ENCODE peak calls at places on chromosomes 3 and 15, in four cellular contexts. Y is GM23338, K is stomach, I is hepatocyte. W is an unnamed sample. For H3K36me3, the result is how much of the 10 kb centered on the place peaks cover.

GRCh38 chr3:133834621-133835417 is 29.2 kb downstream of the SRPRB start:
- DNase-seq in Y (no peak), K (no peak), I (no peak), W (no peak)

GRCh38 chr3:189685854-189686253 is 54.7 kb downstream of the TP63 start:
- DNase-seq in Y (no peak), K (no peak), I (peak), W (no peak)

GRCh38 chr15:66138882-66139281 is 114.7 kb downstream of the MEGF11 start:
- DNase-seq in Y (no peak), K (no peak), I (no peak), W (no peak)

GRCh38 chr3:108334698-108335097 is 38.4 kb downstream of the HHLA2 start:
- DNase-seq in Y (no peak), K (no peak), I (no peak), W (no peak)

GRCh38 chr3:5304789-5305680 is 117.5 kb downstream of the EDEM1 start:
- DNase-seq in Y (peak), K (peak), I (peak), W (peak)

GRCh38 chr15:74400915-74401757 is 32.6 kb downstream of the SEMA7A start:
- DNase-seq in Y (no peak), K (no peak), I (no peak), W (no peak)

GRCh38 chr3:170714151-170714550 is 128.3 kb upstream of the SLC7A14 start:
- DNase-seq in Y (no peak), K (no peak), I (no peak), W (no peak)

GRCh38 chr15:92385096-92385495 is 8.6 kb upstream of the ST8SIA2 start:
- DNase-seq in Y (no peak), K (no peak), I (no peak), W (no peak)

GRCh38 chr3:127488740-127489139 is 101.8 kb downstream of the TPRA1 start:
- DNase-seq in Y (no peak), K (no peak), I (no peak), W (no peak)

GRCh38 chr3:127483005-127483641 is 107.4 kb downstream of the TPRA1 start:
- DNase-seq in Y (no peak), K (peak), I (no peak), W (no peak)

GRCh38 chr3:127867986-127868385 is 45.7 kb upstream of the MGLL start:
- DNase-seq in Y (no peak), K (no peak), I (no peak), W (no peak)

GRCh38 chr3:122691195-122691594 is 10.6 kb downstream of the PARP14 start:
- DNase-seq in Y (no peak), K (peak), I (peak), W (no peak)

GRCh38 chr3:41711656-41712055 is 250.2 kb downstream of the ULK4 start:
- DNase-seq in Y (peak), K (no peak), I (no peak), W (no peak)

GRCh38 chr15:59140422-59141226 is 35.7 kb downstream of the CCNB2 start:
- DNase-seq in Y (no peak), K (no peak), I (no peak), W (no peak)

GRCh38 chr3:50251220-50251619 is 15.2 kb downstream of the GNAI2 start:
- DNase-seq in Y (no peak), K (peak), I (no peak), W (no peak)

GRCh38 chr3:71355862-71356261 is 227.7 kb downstream of the FOXP1 start:
- DNase-seq in Y (no peak), K (no peak), I (no peak), W (no peak)

GRCh38 chr3:155019576-155019975 is 60.5 kb upstream of the MME start:
- DNase-seq in Y (no peak), K (no peak), I (peak), W (no peak)

GRCh38 chr3:196284396-196284795 is 3.1 kb downstream of the PCYT1A start:
- DNase-seq in Y (no peak), K (no peak), I (no peak), W (no peak)

GRCh38 chr15:58748787-58749531 is 548 bp downstream of the ADAM10 start:
- DNase-seq in Y (peak), K (peak), I (peak), W (peak)

GRCh38 chr3:43689766-43690399 is 855 bp upstream of the ABHD5 start:
- DNase-seq in Y (no peak), K (no peak), I (no peak), W (no peak)

DNA sequence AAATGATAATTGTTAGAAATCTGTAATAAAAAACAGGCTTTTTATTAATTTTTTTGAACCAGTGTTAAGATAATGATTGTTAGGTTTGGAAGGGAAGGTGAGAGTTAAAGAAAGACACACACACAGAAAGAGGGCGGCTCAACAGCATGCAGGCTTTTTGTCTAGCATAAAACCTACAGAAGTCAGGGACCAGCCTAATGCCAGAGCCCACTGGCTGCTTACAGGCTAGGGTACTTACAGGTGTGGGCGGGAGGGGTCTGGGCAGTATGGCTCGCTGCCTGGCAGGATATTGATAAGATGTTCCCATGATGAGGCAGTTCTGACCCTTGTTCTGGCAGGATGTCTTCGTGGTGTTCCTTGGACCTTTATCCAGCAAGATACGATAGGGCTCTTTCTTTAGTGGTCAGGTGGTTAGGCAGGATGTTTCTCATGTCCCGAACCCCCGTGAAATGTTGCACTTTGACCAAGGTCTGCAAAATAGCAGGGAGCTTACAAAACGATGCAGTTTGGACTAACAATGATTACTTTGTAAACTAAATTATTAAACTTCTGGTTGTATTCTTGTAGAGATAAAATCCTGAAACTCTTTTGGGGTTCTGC is 84.7 kb downstream of the DCUN1D1 start:
- DNase-seq in Y (no peak), K (no peak), I (peak), W (no peak)
- H3K36me3 ChIP-seq in Y (under half), K (under half), I (under half), W (under half)

DNA sequence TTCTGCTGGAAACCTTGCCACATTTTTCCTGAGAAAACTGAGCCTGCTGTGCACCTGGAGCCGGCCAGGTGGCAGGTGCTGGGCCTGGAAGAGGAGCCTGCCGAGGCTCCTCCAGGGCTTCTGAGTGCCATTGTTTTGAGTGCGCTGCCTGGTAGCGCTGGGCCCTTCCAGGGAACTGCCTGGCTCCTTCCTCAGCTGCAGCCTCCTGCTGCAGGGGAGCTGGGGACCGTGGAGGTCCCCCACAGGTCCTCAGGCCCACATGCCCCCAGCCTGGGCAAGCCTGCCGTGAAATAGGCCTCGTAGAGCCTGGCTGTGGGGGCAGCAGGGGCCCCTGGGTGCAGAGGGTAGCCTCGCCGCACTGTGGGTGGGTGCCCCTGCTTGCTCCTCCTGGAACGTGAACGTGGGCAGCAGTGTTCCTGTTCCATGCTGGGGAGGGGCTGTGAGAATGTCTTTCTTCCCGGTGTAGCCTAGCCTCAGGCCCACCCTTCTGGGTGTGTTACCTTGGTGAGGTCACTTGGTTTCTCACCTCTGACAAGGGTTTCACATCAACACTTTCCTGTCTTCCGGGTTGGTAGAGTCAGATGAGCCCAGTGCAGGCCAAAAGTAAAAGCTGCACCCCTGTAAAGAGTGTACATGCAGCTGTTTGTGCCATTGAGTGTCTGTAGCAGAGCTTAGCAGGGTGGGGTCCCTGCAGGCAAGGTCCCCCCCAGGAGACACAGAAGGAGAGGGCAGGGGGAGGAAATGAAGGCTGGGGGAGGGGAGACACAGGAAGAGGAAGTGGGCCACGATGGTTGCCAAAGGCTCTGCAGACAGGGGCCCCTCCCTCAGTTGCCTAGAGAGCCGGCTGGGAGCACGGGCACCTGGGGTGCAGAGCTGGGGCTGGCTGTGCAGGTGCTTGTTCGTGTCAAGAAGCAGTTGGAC is 34.5 kb downstream of the KLF13 start:
- DNase-seq in Y (peak), K (peak), I (no peak), W (no peak)
- H3K36me3 ChIP-seq in Y (under half), K (under half), I (under half), W (under half)

GRCh38 chr15:35958021-35958420 is 412.1 kb upstream of the DPH6 start:
- DNase-seq in Y (no peak), K (no peak), I (no peak), W (no peak)
- H3K36me3 ChIP-seq in Y (under half), K (under half), I (under half), W (under half)

GRCh38 chr3:183799471-183799870 is 25.9 kb downstream of the MAP6D1 start:
- DNase-seq in Y (no peak), K (no peak), I (no peak), W (no peak)
- H3K36me3 ChIP-seq in Y (under half), K (under half), I (under half), W (under half)

GRCh38 chr15:90483012-90483307 is 46.8 kb upstream of the CRTC3 start:
- DNase-seq in Y (no peak), K (no peak), I (no peak), W (no peak)

GRCh38 chr15:90489944-90490343 is 39.8 kb upstream of the CRTC3 start:
- DNase-seq in Y (no peak), K (no peak), I (no peak), W (no peak)

GRCh38 chr15:90489514-90489913 is 40.2 kb upstream of the CRTC3 start:
- DNase-seq in Y (no peak), K (no peak), I (no peak), W (no peak)

GRCh38 chr15:90483640-90484039 is 46.1 kb upstream of the CRTC3 start:
- DNase-seq in Y (no peak), K (no peak), I (no peak), W (no peak)

DNA sequence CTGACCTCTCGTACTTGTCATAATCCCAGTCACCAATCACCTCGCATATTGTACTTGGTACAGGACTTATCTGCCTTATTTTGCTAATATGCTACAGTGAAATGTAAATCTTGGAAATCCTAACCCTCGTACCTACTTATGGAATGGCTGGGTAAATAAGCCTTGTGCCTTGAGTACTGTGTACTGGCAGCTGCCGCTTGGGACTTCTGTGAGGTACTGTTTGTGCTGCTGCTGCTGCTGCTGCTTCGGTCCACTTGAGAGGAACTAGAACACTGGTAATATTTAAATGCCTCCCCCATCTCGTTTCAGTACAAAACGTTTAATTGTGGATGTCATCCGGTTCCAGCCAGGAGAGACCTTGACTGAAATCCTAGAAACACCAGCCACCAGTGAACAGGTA is 42.5 kb upstream of the CRTC3 start:
- DNase-seq in Y (no peak), K (no peak), I (no peak), W (no peak)
- H3K36me3 ChIP-seq in Y (half or more), K (half or more), I (under half), W (under half)

DNA sequence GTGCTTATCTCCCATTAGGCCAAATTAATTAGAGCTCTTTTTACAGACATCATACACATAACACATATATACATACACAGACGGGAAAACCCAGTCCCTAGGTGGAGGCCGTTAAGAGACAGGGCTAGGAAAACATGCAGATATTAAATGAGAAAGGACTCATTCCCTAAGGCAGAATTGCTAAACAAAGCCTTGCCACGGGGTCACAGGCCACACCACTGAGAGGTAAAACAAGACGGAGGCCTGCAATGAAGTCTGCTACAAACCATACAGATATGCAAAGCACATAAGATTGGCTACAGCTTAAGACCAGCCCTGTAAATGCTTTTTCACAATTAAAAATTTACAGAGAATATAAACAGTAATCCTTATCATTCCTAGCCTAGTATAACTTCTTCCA is 481.6 kb upstream of the LMCD1 start:
- DNase-seq in Y (no peak), K (no peak), I (no peak), W (no peak)
- H3K36me3 ChIP-seq in Y (under half), K (under half), I (under half), W (under half)

GRCh38 chr3:136910697-136911096 is 47.1 kb upstream of the IL20RB start:
- DNase-seq in Y (no peak), K (no peak), I (no peak), W (no peak)

GRCh38 chr3:136913168-136913567 is 44.6 kb upstream of the IL20RB start:
- DNase-seq in Y (no peak), K (no peak), I (no peak), W (no peak)

GRCh38 chr3:136905549-136905948 is 43.5 kb downstream of the NCK1 start:
- DNase-seq in Y (no peak), K (no peak), I (no peak), W (no peak)

GRCh38 chr3:136906725-136907124 is 44.7 kb downstream of the NCK1 start:
- DNase-seq in Y (no peak), K (no peak), I (no peak), W (no peak)

DNA sequence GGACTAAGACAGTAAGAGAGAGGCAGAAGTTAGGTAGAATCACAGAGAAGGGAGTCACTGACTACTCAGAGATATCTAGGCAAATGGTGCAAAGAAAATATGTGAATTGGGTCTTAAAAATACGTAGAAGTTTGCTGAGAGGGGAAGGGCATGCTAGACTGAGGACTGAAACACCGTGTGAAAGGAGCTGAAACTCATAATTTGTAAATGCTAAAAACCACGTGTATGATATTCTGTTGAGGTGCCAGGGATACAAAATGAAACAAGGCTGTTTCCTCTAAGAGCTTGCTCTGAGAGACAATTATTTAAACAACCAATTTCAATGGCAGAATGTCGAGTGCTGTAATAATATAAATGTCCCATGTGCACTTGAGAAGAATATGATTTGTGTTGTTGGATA is 47.2 kb downstream of the NCK1 start:
- DNase-seq in Y (no peak), K (no peak), I (no peak), W (no peak)
- H3K36me3 ChIP-seq in Y (under half), K (under half), I (under half), W (under half)

W was measured in Caco-2.